ENCODE peak calls at places on chromosomes 1 and 21, in five cellular contexts. W is left lung, Z is thoracic aorta, K is colonic mucosa, X is lower lobe of right lung. P is an unnamed sample.

GRCh38 chr1:203629509-203630082 is 3.0 kb downstream of the ATP2B4 start:
- DNase-seq in Z (no peak), W (peak; percentile 91), X (peak; percentile 85), K (peak; percentile 74), P (peak; percentile 85)

GRCh38 chr1:187691439-187691838 is 862.7 kb downstream of the PLA2G4A start:
- DNase-seq in X (no peak), K (no peak), Z (no peak), W (no peak), P (no peak)

GRCh38 chr1:7104053-7104738 is 318.9 kb downstream of the CAMTA1 start:
- DNase-seq in K (no peak), X (no peak), W (no peak), Z (no peak), P (no peak)

GRCh38 chr1:93749894-93750301 is 68.3 kb upstream of the BCAR3 start:
- DNase-seq in K (peak; percentile 33), X (no peak), W (no peak), Z (no peak), P (no peak)

GRCh38 chr1:41657679-41658078 is 173.2 kb upstream of the EDN2 start:
- DNase-seq in W (no peak), K (no peak), X (no peak), Z (no peak), P (no peak)

GRCh38 chr1:201713093-201713810 is 115.7 kb upstream of the IPO9 start:
- DNase-seq in W (peak; percentile 89), K (peak; percentile 85), Z (peak; percentile 96), X (peak; percentile 91), P (peak; percentile 89)

GRCh38 chr1:25531082-25531461 is 12.3 kb upstream of the LDLRAP1 start:
- DNase-seq in X (no peak), W (no peak), Z (no peak), K (no peak), P (no peak)

GRCh38 chr1:37817481-37817880 is 9.5 kb upstream of the YRDC start:
- DNase-seq in K (no peak), W (no peak), X (no peak), Z (no peak), P (no peak)

GRCh38 chr1:183272390-183272801 is 86.3 kb downstream of the LAMC2 start:
- DNase-seq in X (no peak), K (no peak), W (no peak), Z (no peak), P (no peak)

GRCh38 chr1:18575620-18576019 is 55.0 kb upstream of the PAX7 start:
- DNase-seq in Z (no peak), W (peak; percentile 85), X (peak; percentile 79), K (peak; percentile 64), P (peak; percentile 84)

GRCh38 chr1:150596095-150596892 is 16.9 kb upstream of the MCL1 start:
- DNase-seq in K (no peak), W (no peak), Z (no peak), X (no peak), P (no peak)

GRCh38 chr1:95731466-95731865 is 497.5 kb downstream of the RWDD3 start:
- DNase-seq in Z (no peak), K (no peak), W (no peak), X (no peak), P (no peak)

GRCh38 chr1:3304255-3304654 is 150.2 kb upstream of the ARHGEF16 start:
- DNase-seq in W (peak; percentile 44), Z (no peak), X (no peak), K (no peak), P (no peak)

GRCh38 chr1:18344755-18345154 is 136.0 kb upstream of the KLHDC7A start:
- DNase-seq in K (no peak), W (no peak), Z (no peak), X (no peak), P (peak; percentile 36)

GRCh38 chr1:16013220-16013907 is 4.5 kb downstream of the HSPB7 start:
- DNase-seq in W (no peak), K (peak; percentile 63), X (peak; percentile 42), Z (peak; percentile 57), P (no peak)

GRCh38 chr1:16013908-16014258 is 4.0 kb downstream of the HSPB7 start:
- DNase-seq in X (no peak), Z (no peak), K (no peak), W (no peak), P (no peak)

GRCh38 chr1:16010837-16011236 is 6.8 kb downstream of the SRARP start:
- DNase-seq in Z (no peak), K (no peak), X (no peak), W (no peak), P (no peak)

GRCh38 chr1:16012590-16013219 is 5.1 kb downstream of the HSPB7 start:
- DNase-seq in X (peak; percentile 81), W (peak; percentile 87), Z (peak; percentile 55), K (peak; percentile 62), P (peak; percentile 87)

DNA sequence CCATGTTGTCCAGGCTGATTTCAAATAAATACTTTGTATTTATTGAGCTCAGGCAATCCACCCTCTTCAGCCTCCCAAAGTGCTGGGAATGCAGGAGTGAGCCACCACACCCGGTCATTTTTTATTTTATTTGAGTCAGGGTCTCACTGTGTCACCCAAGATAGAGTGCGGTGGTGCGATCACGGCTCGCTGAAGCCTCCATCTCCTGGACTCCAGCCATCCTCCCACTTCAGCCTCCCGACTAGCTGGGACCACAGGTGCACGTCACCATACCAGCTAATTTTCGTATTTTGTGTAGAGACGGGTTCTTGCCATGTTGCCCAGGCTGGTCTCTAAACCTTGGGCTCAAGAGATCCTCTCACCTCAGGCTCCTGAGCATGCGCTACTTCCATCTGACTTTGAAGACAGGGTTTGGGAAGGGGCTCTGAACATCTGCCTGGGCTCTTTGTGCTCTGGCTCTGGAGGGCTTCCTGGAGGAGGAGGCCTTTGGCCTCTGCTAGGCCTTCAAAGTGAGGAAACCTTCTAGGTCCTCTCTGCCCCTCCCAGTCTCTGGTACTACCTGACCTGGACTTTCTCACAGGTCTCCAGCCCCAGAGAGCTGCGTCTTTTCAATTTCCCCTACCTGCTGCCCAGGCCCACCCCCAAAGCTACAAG is 5.8 kb downstream of the HSPB7 start:
- DNase-seq in Z (no peak), W (no peak), K (no peak), X (no peak), P (no peak)
- H3K4me3 ChIP-seq in Z (peak overlapping the region; percentile 83), W (peak overlapping the region; percentile 41), K (no peak overlapping the region), X (peak overlapping the region; percentile 51), P (no peak overlapping the region)

DNA sequence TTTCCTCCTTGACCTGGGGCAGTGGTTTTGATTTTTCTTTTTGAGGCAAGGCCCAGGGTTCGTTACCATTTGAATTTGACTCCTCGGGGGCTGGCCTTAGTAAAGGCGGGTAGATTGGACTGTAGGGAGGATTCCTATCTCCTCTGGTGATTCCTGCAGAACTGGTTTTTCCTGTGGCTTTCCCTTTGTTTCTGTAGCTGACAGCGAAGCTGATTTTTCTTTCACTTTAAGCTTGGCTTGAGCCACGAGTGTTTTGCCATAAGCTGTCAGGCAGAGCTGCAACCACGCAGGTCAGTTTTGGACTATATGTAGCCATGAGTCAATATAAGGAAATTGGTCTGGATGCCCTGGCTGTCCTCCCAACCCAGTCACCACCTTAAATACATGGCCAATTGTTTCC is 28.7 kb upstream of the KCNJ15 start:
- DNase-seq in Z (no peak), W (no peak), X (no peak), K (peak; percentile 22), P (no peak)
- H3K9me3 ChIP-seq in Z (peaks cover 52% of the 10 kb centered on the region), W (peaks cover 75% of the 10 kb centered on the region), X (peaks cover 57% of the 10 kb centered on the region), K (no peaks in the 10 kb centered on the region), P (peaks cover 24% of the 10 kb centered on the region)

DNA sequence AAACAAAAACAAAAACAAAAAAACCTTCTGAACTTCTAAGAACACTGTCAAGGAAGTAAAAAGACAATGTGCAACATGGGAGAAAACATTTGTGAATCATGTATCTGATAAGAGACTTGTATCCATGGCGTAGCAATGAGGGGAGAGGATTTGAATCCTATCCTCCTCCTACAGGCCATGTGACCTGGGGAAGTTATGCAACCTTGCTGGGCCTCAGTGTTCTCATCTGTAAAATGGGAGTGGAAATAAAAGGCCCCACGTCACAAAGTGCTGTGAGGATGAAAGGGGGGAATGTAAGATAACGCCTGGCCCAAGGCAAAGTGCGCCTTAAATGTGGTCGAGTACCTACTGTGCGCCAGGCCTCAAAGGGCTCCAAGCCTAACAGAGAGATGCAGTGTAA is 83.7 kb downstream of the DISP3 start:
- DNase-seq in Z (no peak), X (no peak), W (no peak), K (no peak), P (no peak)
- H3K27ac ChIP-seq in Z (no peak overlapping the region), X (no peak overlapping the region), W (no peak overlapping the region), K (no peak overlapping the region), P (no peak overlapping the region)

DNA sequence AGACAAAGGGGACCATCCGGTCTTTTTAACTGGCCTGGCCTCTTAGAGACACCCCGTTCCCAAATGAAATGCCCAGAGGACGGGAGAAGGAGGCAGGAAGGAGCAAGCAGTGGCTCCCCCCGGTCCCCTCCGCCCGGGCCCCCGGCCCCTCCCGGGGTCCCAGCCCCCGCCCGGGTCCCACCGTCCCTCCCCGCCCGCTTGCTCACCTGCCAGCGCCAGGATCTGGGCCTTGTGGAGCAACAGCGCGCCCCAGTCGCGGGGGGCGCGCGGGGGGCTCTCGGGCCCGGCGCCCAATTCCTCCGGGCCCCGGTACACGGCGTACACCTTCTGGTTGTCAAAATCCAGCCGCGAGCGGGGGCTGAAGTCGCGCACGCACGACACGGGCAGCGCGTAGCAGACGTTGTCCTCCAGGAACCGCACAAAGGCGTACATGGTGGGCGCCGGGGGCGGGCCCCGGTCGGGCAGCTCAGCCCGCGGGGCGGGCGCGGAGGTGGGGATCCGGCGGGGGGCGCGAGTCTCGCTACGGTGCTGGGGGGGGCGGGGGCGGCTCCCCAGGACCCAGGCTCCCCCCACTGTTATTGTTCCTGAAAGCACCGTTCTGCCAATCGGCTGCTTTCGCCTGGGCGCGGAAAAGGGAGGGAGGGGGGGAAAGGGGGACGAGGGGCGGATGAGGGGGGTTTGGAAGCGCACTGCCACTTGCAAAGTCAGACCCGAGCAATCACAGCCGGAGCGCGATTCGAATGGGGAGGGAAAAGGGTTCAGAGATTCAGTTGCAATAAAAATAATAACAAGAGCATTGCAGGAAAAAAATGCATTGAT is at the start of gene BEND5:
- DNase-seq in Z (no peak), X (peak; percentile 61), K (peak; percentile 28), W (peak; percentile 83), P (peak; percentile 75)
- H3K4me3 ChIP-seq in Z (peak within 1 kb of the TSS; percentile 89), X (peak within 1 kb of the TSS; percentile 76), K (peak within 1 kb of the TSS; percentile 50), W (peak within 1 kb of the TSS; percentile 56), P (peak within 1 kb of the TSS; percentile 77)

DNA sequence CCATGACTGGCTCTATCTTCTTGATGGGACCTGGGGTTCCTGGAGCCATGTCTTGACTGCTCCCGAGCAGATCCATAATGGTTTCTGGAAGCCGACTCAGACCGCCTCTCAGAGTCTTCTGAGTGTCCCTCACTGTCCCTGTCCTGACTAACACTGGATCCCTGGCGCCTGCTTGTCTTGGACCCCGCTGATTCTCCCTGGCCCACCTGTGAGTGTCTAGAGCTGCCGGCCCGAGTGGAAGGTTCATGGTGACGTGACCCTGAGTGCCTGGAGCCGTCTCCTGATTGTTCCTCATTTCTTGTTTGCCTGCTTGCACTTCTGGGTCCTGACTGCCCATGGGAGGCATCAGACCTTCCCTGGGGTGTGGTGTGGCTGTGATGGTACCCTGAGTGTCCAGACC is 15.1 kb downstream of the FLG start:
- DNase-seq in X (no peak), Z (no peak), K (no peak), W (peak; percentile 25), P (peak; percentile 49)
- H3K9me3 ChIP-seq in X (no peaks in the 10 kb centered on the region), Z (peaks cover 3% of the 10 kb centered on the region), K (no peaks in the 10 kb centered on the region), W (peaks cover 10% of the 10 kb centered on the region), P (no peaks in the 10 kb centered on the region)

P was measured in upper lobe of right lung.